ENCODE peak calls at places on chromosomes 4 and X, in six cellular contexts. One of them, this sample, is unnamed.

GRCh38 chrX:120775959-120776358 is 99.7 kb downstream of the CT47B1 start:
- DNase-seq in stimulated activated CD4-positive, alpha-beta T cell treated with anti-CD3 and anti-CD28 coated beads, Interleukin-4, amount 100 ng/mL, for 48 hours: no peak
- DNase-seq in stimulated activated naive CD8-positive, alpha-beta T cell treated with anti-CD3 and anti-CD28 coated beads, Interleukin-15, Interleukin-2, amounts not matched to agents 100 U/mL and 50 U/mL, for 24 hours: no peak
- DNase-seq in nephron progenitor cell: no peak
- DNase-seq in DMS 273 treated with DMSO at 0.1 percent for 48 hours: no peak
- DNase-seq in foreskin fibroblast: no peak
- DNase-seq in this sample: no peak

GRCh38 chr4:105624530-105624929 is 72.1 kb downstream of the ARHGEF38 start:
- DNase-seq in stimulated activated CD4-positive, alpha-beta T cell treated with anti-CD3 and anti-CD28 coated beads, Interleukin-4, amount 100 ng/mL, for 48 hours: no peak
- DNase-seq in stimulated activated naive CD8-positive, alpha-beta T cell treated with anti-CD3 and anti-CD28 coated beads, Interleukin-15, Interleukin-2, amounts not matched to agents 100 U/mL and 50 U/mL, for 24 hours: no peak
- DNase-seq in nephron progenitor cell: no peak
- DNase-seq in DMS 273 treated with DMSO at 0.1 percent for 48 hours: no peak
- DNase-seq in foreskin fibroblast: peak; percentile 10
- DNase-seq in this sample: peak; percentile 4

GRCh38 chr4:78156520-78156919 is 99.4 kb downstream of the FRAS1 start:
- DNase-seq in stimulated activated CD4-positive, alpha-beta T cell treated with anti-CD3 and anti-CD28 coated beads, Interleukin-4, amount 100 ng/mL, for 48 hours: no peak
- DNase-seq in stimulated activated naive CD8-positive, alpha-beta T cell treated with anti-CD3 and anti-CD28 coated beads, Interleukin-15, Interleukin-2, amounts not matched to agents 100 U/mL and 50 U/mL, for 24 hours: no peak
- DNase-seq in nephron progenitor cell: no peak
- DNase-seq in DMS 273 treated with DMSO at 0.1 percent for 48 hours: no peak
- DNase-seq in foreskin fibroblast: no peak
- DNase-seq in this sample: no peak

GRCh38 chr4:154743683-154744340 is at the start of gene LRAT:
- DNase-seq in stimulated activated CD4-positive, alpha-beta T cell treated with anti-CD3 and anti-CD28 coated beads, Interleukin-4, amount 100 ng/mL, for 48 hours: peak; percentile 28
- DNase-seq in stimulated activated naive CD8-positive, alpha-beta T cell treated with anti-CD3 and anti-CD28 coated beads, Interleukin-15, Interleukin-2, amounts not matched to agents 100 U/mL and 50 U/mL, for 24 hours: peak; percentile 35
- DNase-seq in nephron progenitor cell: peak; percentile 81
- DNase-seq in DMS 273 treated with DMSO at 0.1 percent for 48 hours: no peak
- DNase-seq in foreskin fibroblast: peak; percentile 65
- DNase-seq in this sample: no peak

GRCh38 chr4:26372525-26373172 is 51.8 kb downstream of the RBPJ start:
- DNase-seq in stimulated activated CD4-positive, alpha-beta T cell treated with anti-CD3 and anti-CD28 coated beads, Interleukin-4, amount 100 ng/mL, for 48 hours: no peak
- DNase-seq in stimulated activated naive CD8-positive, alpha-beta T cell treated with anti-CD3 and anti-CD28 coated beads, Interleukin-15, Interleukin-2, amounts not matched to agents 100 U/mL and 50 U/mL, for 24 hours: peak; percentile 49
- DNase-seq in nephron progenitor cell: no peak
- DNase-seq in DMS 273 treated with DMSO at 0.1 percent for 48 hours: no peak
- DNase-seq in foreskin fibroblast: peak; percentile 69
- DNase-seq in this sample: peak; percentile 76

GRCh38 chr4:168589154-168589553 is 92.3 kb downstream of the PALLD start:
- DNase-seq in stimulated activated CD4-positive, alpha-beta T cell treated with anti-CD3 and anti-CD28 coated beads, Interleukin-4, amount 100 ng/mL, for 48 hours: no peak
- DNase-seq in stimulated activated naive CD8-positive, alpha-beta T cell treated with anti-CD3 and anti-CD28 coated beads, Interleukin-15, Interleukin-2, amounts not matched to agents 100 U/mL and 50 U/mL, for 24 hours: no peak
- DNase-seq in nephron progenitor cell: no peak
- DNase-seq in DMS 273 treated with DMSO at 0.1 percent for 48 hours: no peak
- DNase-seq in foreskin fibroblast: peak; percentile 81
- DNase-seq in this sample: peak; percentile 60

GRCh38 chrX:108397627-108398392 is 40.4 kb downstream of the COL4A6 start:
- DNase-seq in stimulated activated CD4-positive, alpha-beta T cell treated with anti-CD3 and anti-CD28 coated beads, Interleukin-4, amount 100 ng/mL, for 48 hours: no peak
- DNase-seq in stimulated activated naive CD8-positive, alpha-beta T cell treated with anti-CD3 and anti-CD28 coated beads, Interleukin-15, Interleukin-2, amounts not matched to agents 100 U/mL and 50 U/mL, for 24 hours: no peak
- DNase-seq in nephron progenitor cell: no peak
- DNase-seq in DMS 273 treated with DMSO at 0.1 percent for 48 hours: no peak
- DNase-seq in foreskin fibroblast: peak; percentile 83
- DNase-seq in this sample: peak; percentile 42

GRCh38 chr4:79049840-79050520 is 110.7 kb upstream of the PAQR3 start:
- DNase-seq in stimulated activated CD4-positive, alpha-beta T cell treated with anti-CD3 and anti-CD28 coated beads, Interleukin-4, amount 100 ng/mL, for 48 hours: no peak
- DNase-seq in stimulated activated naive CD8-positive, alpha-beta T cell treated with anti-CD3 and anti-CD28 coated beads, Interleukin-15, Interleukin-2, amounts not matched to agents 100 U/mL and 50 U/mL, for 24 hours: no peak
- DNase-seq in nephron progenitor cell: no peak
- DNase-seq in DMS 273 treated with DMSO at 0.1 percent for 48 hours: peak; percentile 45
- DNase-seq in foreskin fibroblast: peak; percentile 19
- DNase-seq in this sample: no peak

GRCh38 chr4:98518555-98519267 is 139.7 kb downstream of the TSPAN5 start:
- DNase-seq in stimulated activated CD4-positive, alpha-beta T cell treated with anti-CD3 and anti-CD28 coated beads, Interleukin-4, amount 100 ng/mL, for 48 hours: no peak
- DNase-seq in stimulated activated naive CD8-positive, alpha-beta T cell treated with anti-CD3 and anti-CD28 coated beads, Interleukin-15, Interleukin-2, amounts not matched to agents 100 U/mL and 50 U/mL, for 24 hours: peak; percentile 19
- DNase-seq in nephron progenitor cell: no peak
- DNase-seq in DMS 273 treated with DMSO at 0.1 percent for 48 hours: no peak
- DNase-seq in foreskin fibroblast: no peak
- DNase-seq in this sample: no peak

GRCh38 chr4:64192731-64193412 is 216.4 kb downstream of the TECRL start:
- DNase-seq in stimulated activated CD4-positive, alpha-beta T cell treated with anti-CD3 and anti-CD28 coated beads, Interleukin-4, amount 100 ng/mL, for 48 hours: no peak
- DNase-seq in stimulated activated naive CD8-positive, alpha-beta T cell treated with anti-CD3 and anti-CD28 coated beads, Interleukin-15, Interleukin-2, amounts not matched to agents 100 U/mL and 50 U/mL, for 24 hours: no peak
- DNase-seq in nephron progenitor cell: no peak
- DNase-seq in DMS 273 treated with DMSO at 0.1 percent for 48 hours: no peak
- DNase-seq in foreskin fibroblast: no peak
- DNase-seq in this sample: no peak

GRCh38 chrX:4809571-4809970 is 1096.1 kb upstream of the PRKX start:
- DNase-seq in stimulated activated CD4-positive, alpha-beta T cell treated with anti-CD3 and anti-CD28 coated beads, Interleukin-4, amount 100 ng/mL, for 48 hours: no peak
- DNase-seq in stimulated activated naive CD8-positive, alpha-beta T cell treated with anti-CD3 and anti-CD28 coated beads, Interleukin-15, Interleukin-2, amounts not matched to agents 100 U/mL and 50 U/mL, for 24 hours: no peak
- DNase-seq in nephron progenitor cell: no peak
- DNase-seq in DMS 273 treated with DMSO at 0.1 percent for 48 hours: no peak
- DNase-seq in foreskin fibroblast: no peak
- DNase-seq in this sample: no peak

GRCh38 chrX:143754183-143754582 is 33.6 kb upstream of the SPANXN2 start:
- DNase-seq in stimulated activated CD4-positive, alpha-beta T cell treated with anti-CD3 and anti-CD28 coated beads, Interleukin-4, amount 100 ng/mL, for 48 hours: no peak
- DNase-seq in stimulated activated naive CD8-positive, alpha-beta T cell treated with anti-CD3 and anti-CD28 coated beads, Interleukin-15, Interleukin-2, amounts not matched to agents 100 U/mL and 50 U/mL, for 24 hours: no peak
- DNase-seq in nephron progenitor cell: no peak
- DNase-seq in DMS 273 treated with DMSO at 0.1 percent for 48 hours: no peak
- DNase-seq in foreskin fibroblast: no peak
- DNase-seq in this sample: no peak

GRCh38 chrX:155819966-155820491 is 61.1 kb upstream of the VAMP7 start:
- DNase-seq in stimulated activated CD4-positive, alpha-beta T cell treated with anti-CD3 and anti-CD28 coated beads, Interleukin-4, amount 100 ng/mL, for 48 hours: peak; percentile 13
- DNase-seq in stimulated activated naive CD8-positive, alpha-beta T cell treated with anti-CD3 and anti-CD28 coated beads, Interleukin-15, Interleukin-2, amounts not matched to agents 100 U/mL and 50 U/mL, for 24 hours: peak; percentile 34
- DNase-seq in nephron progenitor cell: peak; percentile 44
- DNase-seq in DMS 273 treated with DMSO at 0.1 percent for 48 hours: peak; percentile 81
- DNase-seq in foreskin fibroblast: peak; percentile 84
- DNase-seq in this sample: peak; percentile 74

GRCh38 chr4:153518001-153518400 is 51.8 kb downstream of the TMEM131L start:
- DNase-seq in stimulated activated CD4-positive, alpha-beta T cell treated with anti-CD3 and anti-CD28 coated beads, Interleukin-4, amount 100 ng/mL, for 48 hours: no peak
- DNase-seq in stimulated activated naive CD8-positive, alpha-beta T cell treated with anti-CD3 and anti-CD28 coated beads, Interleukin-15, Interleukin-2, amounts not matched to agents 100 U/mL and 50 U/mL, for 24 hours: no peak
- DNase-seq in nephron progenitor cell: no peak
- DNase-seq in DMS 273 treated with DMSO at 0.1 percent for 48 hours: no peak
- DNase-seq in foreskin fibroblast: no peak
- DNase-seq in this sample: no peak

GRCh38 chrX:3286196-3286920 is 60.1 kb downstream of the MXRA5 start:
- DNase-seq in stimulated activated CD4-positive, alpha-beta T cell treated with anti-CD3 and anti-CD28 coated beads, Interleukin-4, amount 100 ng/mL, for 48 hours: no peak
- DNase-seq in stimulated activated naive CD8-positive, alpha-beta T cell treated with anti-CD3 and anti-CD28 coated beads, Interleukin-15, Interleukin-2, amounts not matched to agents 100 U/mL and 50 U/mL, for 24 hours: no peak
- DNase-seq in nephron progenitor cell: no peak
- DNase-seq in DMS 273 treated with DMSO at 0.1 percent for 48 hours: no peak
- DNase-seq in foreskin fibroblast: peak; percentile 80
- DNase-seq in this sample: peak; percentile 88

GRCh38 chr4:11625206-11625605 is 196.5 kb upstream of the HS3ST1 start:
- DNase-seq in stimulated activated CD4-positive, alpha-beta T cell treated with anti-CD3 and anti-CD28 coated beads, Interleukin-4, amount 100 ng/mL, for 48 hours: no peak
- DNase-seq in stimulated activated naive CD8-positive, alpha-beta T cell treated with anti-CD3 and anti-CD28 coated beads, Interleukin-15, Interleukin-2, amounts not matched to agents 100 U/mL and 50 U/mL, for 24 hours: no peak
- DNase-seq in nephron progenitor cell: no peak
- DNase-seq in DMS 273 treated with DMSO at 0.1 percent for 48 hours: no peak
- DNase-seq in foreskin fibroblast: no peak
- DNase-seq in this sample: no peak

This sample was measured in HFFc6.